ENCODE peak calls at places on chromosomes 1 and 21, in seven cellular contexts. V, R, C, U, I, L and M are unnamed samples.

GRCh38 chr1:212967767-212968166 is 17.4 kb downstream of the VASH2 start:
- DNase-seq in V (no peak), R (no peak), C (peak), U (peak), I (peak), L (peak), M (no peak)

GRCh38 chr1:12405325-12406217 is 175.7 kb downstream of the VPS13D start:
- DNase-seq in V (no peak), R (peak), C (no peak), U (peak), I (peak), L (peak), M (peak)

GRCh38 chr1:16718908-16719533 is 21.3 kb upstream of the RNU1-4 start:
- DNase-seq in V (no peak), R (peak), C (no peak), U (no peak), I (peak), L (no peak), M (no peak)

GRCh38 chr1:166971252-166971651 is 4.1 kb downstream of the ILDR2 start:
- DNase-seq in V (no peak), R (no peak), C (no peak), U (no peak), I (no peak), L (no peak), M (no peak)

GRCh38 chr1:230632273-230632873 is 9.9 kb upstream of the COG2 start:
- DNase-seq in V (peak), R (peak), C (peak), U (peak), I (no peak), L (peak), M (no peak)

GRCh38 chr21:43712268-43712942 is 6.5 kb upstream of the PDXK start:
- DNase-seq in V (peak), R (peak), C (peak), U (no peak), I (no peak), L (no peak), M (no peak)

GRCh38 chr1:201011616-201012015 is 11.9 kb downstream of the KIF21B start:
- DNase-seq in V (no peak), R (no peak), C (no peak), U (no peak), I (no peak), L (no peak), M (no peak)

GRCh38 chr1:119713039-119713537 is 1.4 kb downstream of the PHGDH start:
- DNase-seq in V (peak), R (no peak), C (no peak), U (no peak), I (no peak), L (no peak), M (no peak)

GRCh38 chr1:27391511-27392095 is 819 bp upstream of the GPR3 start:
- DNase-seq in V (peak), R (peak), C (peak), U (peak), I (peak), L (peak), M (no peak)

GRCh38 chr1:17013598-17014320 is 2.0 kb upstream of the ATP13A2 start:
- DNase-seq in V (no peak), R (no peak), C (no peak), U (no peak), I (peak), L (no peak), M (no peak)

GRCh38 chr1:12457771-12458170 is 160.2 kb downstream of the DHRS3 start:
- DNase-seq in V (no peak), R (no peak), C (no peak), U (no peak), I (peak), L (no peak), M (no peak)

GRCh38 chr1:214808845-214809460 is 206.0 kb downstream of the CENPF start:
- DNase-seq in V (no peak), R (no peak), C (peak), U (peak), I (no peak), L (peak), M (no peak)

GRCh38 chr1:87963566-87963965 is 634.9 kb downstream of the LMO4 start:
- DNase-seq in V (no peak), R (no peak), C (no peak), U (no peak), I (no peak), L (no peak), M (no peak)

GRCh38 chr1:12460911-12461621 is 156.9 kb downstream of the DHRS3 start:
- DNase-seq in V (peak), R (peak), C (no peak), U (no peak), I (peak), L (no peak), M (no peak)

GRCh38 chr1:20376880-20377494 is 86.3 kb downstream of the VWA5B1 start:
- DNase-seq in V (no peak), R (peak), C (peak), U (peak), I (peak), L (peak), M (no peak)

GRCh38 chr1:60010690-60011089 is 62.9 kb downstream of the C1orf87 start:
- DNase-seq in V (no peak), R (no peak), C (no peak), U (no peak), I (no peak), L (no peak), M (no peak)

GRCh38 chr1:91798241-91798648 is 87.7 kb downstream of the TGFBR3 start:
- DNase-seq in V (no peak), R (no peak), C (no peak), U (no peak), I (no peak), L (no peak), M (no peak)

GRCh38 chr1:33163621-33164071 is 18.2 kb downstream of the TRIM62 start:
- DNase-seq in V (no peak), R (no peak), C (no peak), U (peak), I (no peak), L (no peak), M (no peak)

GRCh38 chr1:147676306-147677085 is 6.2 kb upstream of the ACP6 start:
- DNase-seq in V (no peak), R (no peak), C (no peak), U (no peak), I (no peak), L (peak), M (no peak)

GRCh38 chr1:232966663-232967062 is 16.3 kb downstream of the NTPCR start:
- DNase-seq in V (no peak), R (peak), C (no peak), U (no peak), I (no peak), L (no peak), M (no peak)

GRCh38 chr1:232965124-232965911 is 14.9 kb downstream of the NTPCR start:
- DNase-seq in V (no peak), R (no peak), C (no peak), U (no peak), I (no peak), L (no peak), M (no peak)

GRCh38 chr1:232965912-232966217 is 15.5 kb downstream of the NTPCR start:
- DNase-seq in V (no peak), R (no peak), C (no peak), U (no peak), I (no peak), L (no peak), M (no peak)

GRCh38 chr1:232963366-232963765 is 13.0 kb downstream of the NTPCR start:
- DNase-seq in V (no peak), R (no peak), C (no peak), U (no peak), I (no peak), L (no peak), M (no peak)

DNA sequence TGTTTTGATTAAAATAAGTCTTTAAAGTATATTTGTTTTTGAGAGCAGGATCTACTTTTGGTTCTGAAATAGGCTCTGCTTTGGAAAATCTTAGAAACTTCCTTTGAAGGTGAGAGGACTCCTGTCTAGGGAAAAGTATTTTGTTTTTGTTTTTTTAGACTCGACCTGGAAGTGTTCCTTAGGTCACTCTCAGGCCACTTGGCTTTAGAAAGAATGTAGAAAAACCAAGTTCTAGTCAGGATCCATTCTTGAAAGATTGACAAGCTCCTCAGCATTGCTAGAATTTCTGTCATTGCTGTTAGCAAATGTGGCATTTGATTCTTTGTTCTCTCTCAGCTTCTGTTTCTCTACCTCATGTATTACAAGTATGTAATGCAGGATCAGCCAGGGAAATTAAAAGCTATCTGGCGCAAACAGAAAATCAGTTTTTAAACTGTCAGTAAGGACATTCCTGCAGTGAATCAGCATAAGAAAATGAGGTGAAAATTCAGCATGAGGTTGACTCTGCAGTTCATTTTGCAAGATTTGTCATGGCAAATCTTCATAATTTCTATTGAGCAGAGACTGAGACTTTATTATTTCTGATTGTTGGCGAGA is 12.4 kb downstream of the NTPCR start:
- DNase-seq in V (no peak), R (no peak), C (no peak), U (peak), I (no peak), L (no peak), M (no peak)
- H3K27ac ChIP-seq in V (no peak), R (peak), C (no peak), U (no peak), I (no peak), L (no peak), M (no peak)

GRCh38 chr1:24930703-24931480 is 816 bp upstream of the RUNX3 start:
- DNase-seq in V (no peak), R (no peak), C (no peak), U (peak), I (no peak), L (no peak), M (no peak)

GRCh38 chr1:24931481-24932221 is 1.6 kb upstream of the RUNX3 start:
- DNase-seq in V (no peak), R (no peak), C (no peak), U (peak), I (no peak), L (no peak), M (no peak)

GRCh38 chr1:24929091-24929875 is 793 bp downstream of the RUNX3 start:
- DNase-seq in V (no peak), R (no peak), C (no peak), U (peak), I (peak), L (no peak), M (no peak)

GRCh38 chr1:24928631-24929090 is 1.4 kb downstream of the RUNX3 start:
- DNase-seq in V (no peak), R (no peak), C (no peak), U (peak), I (peak), L (no peak), M (no peak)

DNA sequence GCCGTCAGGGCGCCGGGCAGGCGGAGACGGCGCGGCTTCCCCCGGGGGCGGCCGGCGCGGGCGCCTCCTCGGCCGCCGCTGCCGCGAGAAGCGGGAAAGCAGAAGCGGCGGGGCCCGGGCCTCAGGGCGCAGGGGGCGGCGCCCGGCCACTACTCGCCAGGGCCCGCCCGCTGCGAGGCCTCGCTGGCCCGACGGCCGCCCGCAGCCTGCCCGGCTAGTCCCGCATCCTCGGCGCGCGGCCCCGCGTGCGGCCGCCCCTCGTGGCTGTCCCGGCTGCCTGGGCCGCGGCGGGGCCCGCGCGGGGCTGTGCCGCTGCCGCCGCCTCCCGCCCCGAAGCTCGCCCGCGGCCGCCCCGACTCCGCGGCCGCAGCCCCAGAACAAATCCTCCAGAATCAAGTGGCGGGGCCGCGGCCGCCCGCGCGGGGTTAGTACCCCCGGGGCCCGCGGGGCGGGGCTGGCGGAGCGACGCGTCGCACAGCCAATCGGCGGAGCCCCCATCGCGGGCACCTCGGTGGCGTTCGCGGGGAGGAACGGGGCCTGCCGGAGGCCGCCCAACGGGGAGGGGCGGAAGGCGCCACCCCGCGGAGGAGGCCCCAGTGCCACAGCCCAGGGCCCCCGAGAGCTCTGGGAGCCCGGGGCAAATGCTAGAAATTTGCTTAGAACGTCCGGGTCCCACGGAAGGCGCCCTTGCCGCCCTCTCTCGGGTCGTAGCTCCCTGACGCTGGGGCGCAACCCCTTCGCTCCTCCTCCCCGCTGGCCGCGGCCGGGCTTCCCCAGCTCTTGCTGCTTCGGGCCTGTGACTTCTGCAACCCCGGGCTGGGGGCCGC is at the start of gene RUNX3:
- DNase-seq in V (peak), R (peak), C (peak), U (peak), I (peak), L (no peak), M (no peak)
- TF ChIP-seq POLR2AphosphoS5 in V (no peak), R (no peak), C (peak), U (no peak), I (no peak), L (no peak), M (peak)

DNA sequence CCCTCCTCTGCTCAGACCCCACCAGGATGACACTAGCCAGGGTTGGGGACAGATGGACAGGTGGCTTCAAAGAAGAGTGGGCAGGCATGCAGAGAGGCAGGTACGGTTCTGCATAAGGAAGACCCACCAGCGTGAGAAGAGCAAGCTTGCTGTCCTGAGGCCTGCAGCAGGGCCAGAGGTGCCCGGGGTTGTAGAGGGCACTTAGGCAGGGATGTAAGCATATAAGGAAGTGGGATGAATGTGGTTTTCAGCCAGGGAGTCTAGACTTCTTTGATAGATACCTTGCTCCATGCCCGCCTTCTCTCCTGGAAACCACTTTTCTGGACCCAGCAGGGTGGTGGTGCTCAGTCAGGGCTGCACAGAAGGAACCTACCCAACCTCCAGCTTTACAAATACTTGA is 1.4 kb downstream of the TTC39A start:
- DNase-seq in V (no peak), R (no peak), C (no peak), U (no peak), I (no peak), L (no peak), M (no peak)
- H3K27ac ChIP-seq in V (peak), R (peak), C (no peak), U (no peak), I (no peak), L (no peak), M (no peak)

DNA sequence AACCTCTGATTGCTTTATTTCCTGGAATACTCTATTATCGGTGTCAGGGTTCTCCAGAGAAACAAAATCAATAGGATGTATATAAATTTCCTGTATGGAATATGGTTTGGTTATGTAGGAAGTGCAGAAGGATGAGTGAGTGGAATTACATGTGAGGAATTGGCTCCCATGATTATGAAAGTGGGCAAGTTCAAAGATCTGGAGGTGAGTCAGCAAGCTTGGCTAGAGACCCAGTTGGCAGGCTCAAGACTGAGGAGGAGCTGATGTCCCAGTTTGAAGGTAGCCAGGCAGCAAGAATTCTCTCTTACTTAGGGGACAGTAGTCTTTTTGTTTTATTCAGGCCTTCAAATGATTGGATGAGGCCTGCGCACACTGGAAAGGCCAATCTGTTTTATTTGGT is 57.5 kb downstream of the MAP3K7CL start:
- DNase-seq in V (peak), R (no peak), C (peak), U (no peak), I (peak), L (peak), M (no peak)
- TF ChIP-seq POLR2AphosphoS5 in V (no peak), R (no peak), C (no peak), U (no peak), I (peak), L (no peak), M (no peak)

DNA sequence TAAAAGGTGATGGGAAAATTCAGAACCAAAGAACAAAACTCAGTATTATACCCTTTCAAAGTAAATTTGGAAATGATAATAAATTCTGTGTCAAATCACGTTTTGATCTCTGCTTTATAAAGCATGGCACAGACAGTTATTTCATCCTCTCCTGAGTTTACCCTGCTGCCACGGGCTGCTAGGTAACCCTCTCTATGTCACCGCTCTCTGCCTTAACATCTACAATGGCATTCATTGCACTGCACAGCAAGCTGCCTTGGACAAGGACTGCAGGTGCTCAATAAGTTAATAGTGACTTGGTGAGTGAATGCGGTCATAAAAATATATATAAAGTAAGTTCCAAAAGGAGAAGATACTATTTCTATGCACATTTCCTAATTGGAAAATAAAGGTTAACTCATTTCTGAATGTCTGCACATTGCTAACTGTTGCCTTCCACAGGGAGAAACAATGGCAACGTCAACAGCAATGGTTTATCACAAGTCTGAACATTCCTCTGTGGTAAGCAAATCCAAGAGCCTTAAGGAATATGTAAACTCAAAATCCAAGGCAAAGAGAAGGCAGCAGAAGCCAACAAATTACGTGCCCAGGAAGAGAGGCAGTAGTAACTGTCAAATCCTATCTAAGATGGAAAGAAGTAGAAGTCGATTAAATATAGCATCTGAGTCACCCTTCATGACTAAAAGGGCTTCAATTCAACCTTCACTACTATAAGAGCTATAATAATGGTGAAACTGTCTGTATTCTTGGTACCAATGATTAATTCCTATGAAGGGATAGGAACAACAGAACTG is 19.4 kb downstream of the FYB2 start:
- DNase-seq in V (no peak), R (no peak), C (no peak), U (no peak), I (no peak), L (no peak), M (no peak)
- H3K27ac ChIP-seq in V (no peak), R (no peak), C (no peak), U (no peak), I (no peak), L (no peak), M (no peak)

DNA sequence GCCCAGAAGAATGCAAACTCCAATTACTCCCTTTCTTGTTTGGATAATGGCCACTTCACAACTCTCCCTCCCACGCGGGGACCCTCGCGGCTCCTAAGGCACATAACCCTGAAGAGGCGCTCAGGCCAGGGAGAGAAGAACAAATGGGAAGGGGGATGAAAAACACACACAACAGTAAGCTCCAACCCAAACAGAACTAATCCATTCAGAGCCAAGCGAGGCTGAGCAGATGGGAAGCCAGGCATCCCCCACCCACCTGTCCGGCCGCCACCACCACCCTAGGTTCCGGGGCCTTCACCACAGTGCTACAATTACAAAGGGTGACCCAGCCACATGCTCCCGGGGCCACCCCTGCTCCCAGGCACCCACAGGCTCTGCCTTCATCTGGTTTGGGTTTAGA is 101.5 kb downstream of the MRPL37 start:
- DNase-seq in V (no peak), R (no peak), C (no peak), U (no peak), I (no peak), L (peak), M (no peak)
- TF ChIP-seq POLR2AphosphoS5 in V (no peak), R (no peak), C (no peak), U (no peak), I (no peak), L (no peak), M (no peak)

DNA sequence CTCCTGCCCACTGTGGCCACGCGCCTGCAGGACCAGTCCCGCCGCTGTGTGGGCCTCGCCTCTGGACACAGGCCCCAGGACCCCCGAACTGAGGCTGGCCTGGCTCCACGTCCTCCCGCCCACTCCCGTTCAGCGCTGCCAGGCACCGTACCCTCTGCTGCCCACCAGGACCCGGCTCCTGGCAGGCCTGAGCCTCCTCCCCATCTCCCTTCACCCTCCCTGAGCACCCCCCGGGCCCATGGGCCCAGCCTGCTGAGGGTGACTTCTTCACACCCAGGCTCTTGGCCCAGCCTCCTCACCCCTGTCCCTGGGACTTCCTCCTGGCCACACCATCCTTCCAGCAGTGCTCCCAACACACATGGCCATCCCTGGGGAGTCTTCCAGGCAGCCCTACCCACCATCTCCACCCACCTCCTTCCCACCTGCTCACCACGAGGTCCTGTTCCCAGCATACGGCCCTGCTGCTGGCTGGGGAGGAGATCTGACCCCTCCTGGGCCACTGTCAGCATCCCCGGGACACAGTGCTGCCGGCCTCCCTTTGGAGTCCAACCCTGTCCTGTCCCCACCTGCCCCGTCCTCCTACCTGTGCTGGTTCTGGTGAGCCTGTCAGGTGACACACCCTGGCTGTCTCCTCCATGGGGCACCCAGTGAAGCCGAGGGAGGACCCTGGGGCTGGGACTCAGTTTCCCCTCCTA is 53.6 kb downstream of the SLX9 start:
- DNase-seq in V (no peak), R (no peak), C (no peak), U (no peak), I (peak), L (no peak), M (no peak)
- H3K27ac ChIP-seq in V (no peak), R (peak), C (no peak), U (no peak), I (peak), L (no peak), M (no peak)

GRCh38 chr1:165039996-165040395 is 316.5 kb downstream of the LMX1A start:
- DNase-seq in V (no peak), R (no peak), C (no peak), U (no peak), I (no peak), L (no peak), M (no peak)
- TF ChIP-seq POLR2AphosphoS5 in V (no peak), R (no peak), C (no peak), U (no peak), I (no peak), L (no peak), M (no peak)